ENCODE peak calls at places on chromosomes 5 and 9, in ten cellular contexts. C is progenitor cell of endocrine pancreas, L is AG04449, J is PC-9, S is adrenal gland, Z is pancreas, R is WERI-Rb-1, O is endodermal cell, U is body of pancreas, D is GM10248. X is an unnamed sample.

GRCh38 chr5:36444582-36444999 is 142.9 kb upstream of the RANBP3L start:
- DNase-seq in D (no peak), J (peak; percentile 55), U (peak; percentile 24), C (no peak), S (peak; percentile 31), O (no peak), R (no peak), L (no peak), Z (peak; percentile 41), X (no peak)

GRCh38 chr5:27594141-27594540 is 555.8 kb upstream of the CDH9 start:
- DNase-seq in U (no peak), S (no peak), R (no peak), O (no peak), L (no peak), D (no peak), Z (no peak), J (no peak), C (no peak), X (no peak)

GRCh38 chr9:96818535-96818934 is 35.8 kb downstream of the ZNF782 start:
- DNase-seq in L (no peak), C (no peak), D (no peak), O (no peak), S (no peak), R (no peak), U (no peak), Z (no peak), J (no peak), X (no peak)

GRCh38 chr9:135523521-135524129 is 2.4 kb downstream of the LCN1 start:
- DNase-seq in R (no peak), U (no peak), D (no peak), C (no peak), S (no peak), Z (no peak), O (peak; percentile 61), J (no peak), L (no peak), X (no peak)

GRCh38 chr5:94433393-94434149 is 184.8 kb downstream of the KIAA0825 start:
- DNase-seq in C (no peak), J (peak; percentile 89), O (no peak), S (peak; percentile 38), L (peak; percentile 52), U (peak; percentile 61), D (no peak), Z (peak; percentile 68), R (no peak), X (no peak)

GRCh38 chr9:126877418-126877817 is 17.0 kb downstream of the ZBTB34 start:
- DNase-seq in R (no peak), J (no peak), C (no peak), D (no peak), S (no peak), O (no peak), U (no peak), L (no peak), Z (no peak), X (no peak)

GRCh38 chr5:98121036-98121936 is 652.2 kb upstream of the RGMB start:
- DNase-seq in U (no peak), R (peak; percentile 16), S (no peak), L (no peak), C (no peak), O (peak; percentile 71), J (no peak), Z (no peak), D (no peak), X (peak; percentile 1)

GRCh38 chr9:114123031-114123977 is 24.2 kb upstream of the KIF12 start:
- DNase-seq in O (peak; percentile 37), Z (no peak), C (no peak), D (no peak), J (no peak), S (no peak), U (no peak), R (no peak), L (no peak), X (no peak)

GRCh38 chr5:119961993-119962392 is 332.6 kb downstream of the FAM170A start:
- DNase-seq in S (no peak), D (no peak), C (no peak), O (no peak), Z (no peak), L (no peak), J (no peak), U (no peak), R (no peak), X (no peak)

GRCh38 chr5:33379757-33380156 is 61.0 kb upstream of the TARS1 start:
- DNase-seq in U (no peak), Z (no peak), R (peak; percentile 9), D (no peak), S (peak; percentile 24), C (no peak), O (peak; percentile 68), J (peak; percentile 31), L (no peak), X (peak; percentile 6)
- TF ChIP-seq CTCF in U (no peak), Z (no peak), R (peak; percentile 50), D (peak; percentile 26), S (peak; percentile 42), C (peak; percentile 51), O (peak; percentile 93), J (peak; percentile 54), L (peak; percentile 21), X (peak; percentile 42)

GRCh38 chr5:116300016-116300601 is 215.3 kb downstream of the COMMD10 start:
- DNase-seq in O (no peak), R (no peak), J (no peak), D (no peak), C (no peak), U (no peak), S (no peak), L (peak; percentile 59), Z (no peak), X (no peak)

GRCh38 chr5:116303340-116303739 is 218.5 kb downstream of the COMMD10 start:
- DNase-seq in L (no peak), D (no peak), Z (no peak), S (peak; percentile 22), R (no peak), C (no peak), O (no peak), J (no peak), U (no peak), X (no peak)

GRCh38 chr5:116297296-116297814 is 212.5 kb downstream of the COMMD10 start:
- DNase-seq in U (no peak), S (no peak), C (no peak), J (no peak), D (no peak), R (no peak), Z (no peak), O (peak; percentile 56), L (no peak), X (no peak)

GRCh38 chr5:116303810-116304209 is 219.0 kb downstream of the COMMD10 start:
- DNase-seq in J (no peak), U (no peak), Z (no peak), R (no peak), S (no peak), D (no peak), L (no peak), C (no peak), O (no peak), X (no peak)

GRCh38 chr5:116301110-116301509 is 216.3 kb downstream of the COMMD10 start:
- DNase-seq in R (no peak), D (no peak), C (no peak), L (no peak), O (no peak), U (no peak), S (no peak), Z (no peak), J (no peak), X (no peak)
- TF ChIP-seq CTCF in R (peak; percentile 15), D (no peak), C (no peak), L (no peak), O (peak; percentile 57), U (no peak), S (no peak), Z (no peak), J (no peak), X (no peak)

GRCh38 chr9:78004478-78005229 is 27.0 kb downstream of the GNAQ start:
- DNase-seq in L (no peak), R (no peak), U (peak; percentile 34), O (no peak), D (no peak), C (no peak), Z (peak; percentile 46), J (peak; percentile 68), S (no peak), X (no peak)
- TF ChIP-seq CTCF in L (no peak), R (no peak), U (no peak), O (peak; percentile 61), D (peak; percentile 7), C (peak; percentile 47), Z (peak; percentile 23), J (peak; percentile 51), S (peak; percentile 32), X (no peak)

GRCh38 chr9:106868096-106868495 is 5.1 kb downstream of the ZNF462 start:
- DNase-seq in C (no peak), R (no peak), U (no peak), O (no peak), J (no peak), L (no peak), D (no peak), Z (no peak), S (no peak), X (no peak)
- TF ChIP-seq CTCF in C (no peak), R (no peak), U (no peak), O (no peak), J (no peak), L (no peak), D (no peak), Z (no peak), S (no peak), X (no peak)

DNA sequence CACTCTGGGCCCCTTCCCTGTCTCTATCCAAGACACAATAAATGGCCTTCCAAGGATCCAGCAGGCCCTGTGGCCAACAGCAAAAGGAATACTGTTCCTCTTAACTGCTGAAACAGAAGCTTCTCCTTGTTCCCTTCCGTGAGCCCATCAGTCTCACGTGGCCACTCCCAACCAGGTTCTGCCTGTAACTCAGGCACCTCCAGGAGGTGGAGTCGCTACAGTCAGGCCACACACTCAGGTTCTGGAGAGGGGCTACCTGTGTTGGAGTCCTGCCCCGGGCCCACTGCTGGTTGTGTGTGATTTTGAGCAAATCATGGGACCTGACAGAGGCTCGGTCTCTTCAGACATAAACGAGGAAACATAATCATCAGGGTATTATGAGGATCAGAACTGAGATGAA is 10.3 kb downstream of the FAT2 start:
- DNase-seq in Z (no peak), R (no peak), D (no peak), O (peak; percentile 77), S (no peak), L (no peak), U (no peak), C (no peak), J (no peak), X (no peak)
- TF ChIP-seq CTCF in Z (no peak), R (no peak), D (no peak), O (peak; percentile 50), S (no peak), L (no peak), U (no peak), C (no peak), J (no peak), X (no peak)

X was measured in nephron progenitor cell.